ENCODE peak calls at places on chromosomes 7 and 10, in five cellular contexts. W, L, X, R and Q are unnamed samples.

GRCh38 chr7:66505531-66506451 is 122.9 kb upstream of the KCTD7 start:
- DNase-seq in X (no peak), R (no peak), L (no peak), W (no peak), Q (no peak)

GRCh38 chr7:47285860-47286491 is 295.9 kb downstream of the TNS3 start:
- DNase-seq in W (no peak), X (no peak), L (no peak), R (no peak), Q (no peak)

GRCh38 chr7:16357921-16358320 is 63.4 kb downstream of the CRPPA start:
- DNase-seq in W (no peak), R (no peak), X (no peak), L (no peak), Q (no peak)

GRCh38 chr10:48821692-48822091 is 117.9 kb downstream of the LRRC18 start:
- DNase-seq in W (no peak), X (no peak), L (no peak), R (peak; percentile 54), Q (no peak)

GRCh38 chr7:128832880-128833147 is 2.6 kb downstream of the FLNC start:
- DNase-seq in W (no peak), R (no peak), L (no peak), X (no peak), Q (no peak)

GRCh38 chr10:113980408-113981087 is 63.1 kb upstream of the ADRB1 start:
- DNase-seq in W (no peak), X (no peak), L (no peak), R (no peak), Q (no peak)

GRCh38 chr10:127922675-127923366 is 15.9 kb downstream of the PTPRE start:
- DNase-seq in R (peak; percentile 72), X (peak; percentile 80), L (no peak), W (no peak), Q (peak; percentile 35)

GRCh38 chr7:94510582-94511456 is 1.2 kb downstream of the CASD1 start:
- DNase-seq in W (no peak), X (no peak), L (no peak), R (no peak), Q (no peak)

GRCh38 chr10:92756233-92757065 is 66.7 kb downstream of the HHEX start:
- DNase-seq in X (no peak), R (no peak), W (no peak), L (peak; percentile 84), Q (no peak)

GRCh38 chr7:35025391-35025870 is 11.9 kb downstream of the DPY19L1 start:
- DNase-seq in X (no peak), W (no peak), R (no peak), L (no peak), Q (no peak)

GRCh38 chr10:797179-797578 is 107.7 kb upstream of the DIP2C start:
- DNase-seq in W (no peak), R (no peak), L (no peak), X (no peak), Q (no peak)

GRCh38 chr7:152956006-152956405 is 196.5 kb downstream of the ACTR3B start:
- DNase-seq in R (no peak), W (no peak), L (no peak), X (no peak), Q (no peak)
- TF ChIP-seq CTCF in R (no peak), W (no peak), L (no peak), X (no peak), Q (no peak)

DNA sequence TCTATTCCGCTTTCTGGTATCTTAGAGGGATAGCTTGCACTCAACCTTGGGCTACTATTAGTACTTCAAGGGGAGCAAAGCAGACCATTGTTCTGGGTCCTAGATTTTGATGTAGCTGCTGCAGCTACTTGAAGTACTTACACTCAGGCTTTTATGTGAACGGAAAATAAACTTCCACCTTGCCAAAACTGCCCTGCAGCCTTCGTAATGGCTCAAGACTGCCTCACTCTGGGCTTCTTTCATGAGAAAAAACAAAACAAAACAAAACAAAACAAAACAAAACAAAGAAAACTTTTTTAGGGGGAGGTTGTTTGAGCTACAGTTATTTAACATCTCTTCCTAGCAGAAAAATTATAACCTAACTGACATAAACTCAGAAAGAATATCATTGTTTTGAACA is 19.4 kb upstream of the EPHB6 start:
- DNase-seq in L (no peak), X (no peak), W (no peak), R (no peak), Q (no peak)
- TF ChIP-seq CTCF in L (no peak), X (no peak), W (no peak), R (no peak), Q (no peak)

GRCh38 chr10:58335306-58336005 is 650 bp downstream of the UBE2D1 start:
- DNase-seq in R (peak; percentile 76), L (peak; percentile 58), W (no peak), X (peak; percentile 52), Q (no peak)

GRCh38 chr10:58336242-58336641 is 1.4 kb downstream of the UBE2D1 start:
- DNase-seq in L (no peak), R (no peak), W (no peak), X (no peak), Q (no peak)

GRCh38 chr10:58330397-58330796 is 4.4 kb upstream of the UBE2D1 start:
- DNase-seq in W (no peak), X (no peak), R (no peak), L (no peak), Q (no peak)

DNA sequence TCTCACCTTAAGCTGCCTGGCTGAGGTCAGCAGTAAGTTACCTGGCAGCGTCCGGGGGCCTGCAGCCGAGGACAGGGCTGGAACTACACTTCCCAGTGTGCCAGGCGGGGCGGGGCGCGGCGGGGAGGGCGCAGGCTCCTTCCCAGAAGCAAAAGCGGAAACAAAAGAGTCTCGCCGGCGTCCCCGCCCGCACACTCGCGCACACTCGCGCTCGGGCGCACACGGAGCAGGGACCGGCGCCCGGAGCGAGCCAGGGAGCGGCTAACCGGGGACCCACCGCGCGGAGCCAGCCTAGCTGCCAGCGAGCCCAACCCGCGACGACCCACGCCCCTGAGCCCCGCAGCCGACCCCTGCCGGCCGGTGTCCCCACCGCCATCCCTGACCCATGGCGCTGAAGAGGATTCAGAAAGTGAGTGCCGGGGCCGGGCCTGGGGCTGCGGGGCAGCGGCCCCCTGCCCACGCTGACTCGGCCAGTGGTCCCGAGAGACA is at the start of gene UBE2D1:
- DNase-seq in R (peak; percentile 60), L (peak; percentile 88), W (no peak), X (peak; percentile 94), Q (peak; percentile 91)
- TF ChIP-seq CTCF in R (no peak), L (no peak), W (no peak), X (peak; percentile 55), Q (no peak)

DNA sequence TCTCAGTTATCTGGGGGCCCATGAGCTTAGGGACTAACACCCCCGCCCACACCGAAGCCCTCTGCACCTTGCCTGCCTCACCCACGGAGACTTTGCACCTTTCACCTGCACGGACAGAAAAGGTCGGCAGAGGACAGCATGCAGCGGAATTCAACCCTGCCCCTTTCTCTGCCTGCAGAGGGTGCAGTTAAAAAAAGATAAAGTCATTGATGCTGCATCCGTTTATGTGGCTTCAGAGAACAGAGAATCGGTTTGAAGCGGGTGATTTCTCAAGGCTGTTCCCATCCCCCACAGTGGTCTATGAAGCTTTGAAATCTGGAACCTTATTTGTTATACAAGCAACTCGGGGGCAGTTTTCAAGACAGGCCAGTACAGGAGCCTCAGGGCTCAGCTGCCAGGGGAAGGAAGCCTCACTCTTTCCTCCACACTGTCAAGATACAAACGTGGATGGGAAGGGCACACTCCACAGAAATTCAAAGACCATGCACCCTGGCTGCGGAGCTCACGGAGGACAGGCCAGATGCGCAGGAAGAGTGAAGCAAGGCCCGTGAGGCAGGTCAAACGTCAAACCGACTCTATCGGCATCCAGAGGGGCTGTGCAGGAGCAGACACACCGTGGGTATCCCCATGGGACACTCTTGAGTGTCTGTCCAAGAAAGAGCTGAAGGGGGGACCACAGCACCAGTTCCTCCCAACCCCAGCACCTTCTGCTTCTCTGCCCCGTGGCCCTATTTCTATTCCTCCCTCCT is 66.3 kb downstream of the INSIG1 start:
- DNase-seq in L (no peak), X (no peak), R (no peak), W (no peak), Q (no peak)
- TF ChIP-seq CTCF in L (peak; percentile 38), X (no peak), R (no peak), W (no peak), Q (no peak)

DNA sequence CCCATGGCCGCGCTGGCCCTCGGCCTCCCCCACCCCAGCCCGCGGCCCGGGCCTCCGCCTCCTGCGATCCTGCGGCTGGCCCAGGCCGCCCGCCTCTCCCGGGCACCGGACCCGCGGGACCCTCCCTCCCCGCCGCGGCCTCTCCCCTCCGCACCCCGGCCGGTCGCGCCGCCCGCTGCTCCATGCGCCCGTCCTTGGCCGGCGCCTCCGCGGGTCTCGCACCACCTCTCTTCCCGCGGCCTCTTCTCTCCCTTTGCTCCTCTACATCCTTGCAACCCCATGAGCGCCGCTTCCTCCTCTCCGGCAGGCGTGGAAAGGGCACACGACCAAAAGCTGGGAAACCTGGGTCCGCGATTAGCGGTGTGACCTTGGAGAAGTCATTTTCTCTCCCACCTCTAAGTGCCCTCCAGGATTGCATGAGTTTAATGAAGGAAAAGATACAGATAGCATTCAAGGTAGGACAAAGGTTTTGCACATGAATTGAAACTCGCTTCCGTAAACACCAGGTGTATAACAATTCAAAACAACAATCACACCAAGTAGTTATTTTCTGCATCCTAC is 449 bp upstream of the SRPK2 start:
- DNase-seq in L (peak; percentile 52), X (peak; percentile 49), R (peak; percentile 47), W (no peak), Q (no peak)
- TF ChIP-seq CTCF in L (no peak), X (peak; percentile 16), R (peak; percentile 11), W (peak; percentile 5), Q (no peak)

DNA sequence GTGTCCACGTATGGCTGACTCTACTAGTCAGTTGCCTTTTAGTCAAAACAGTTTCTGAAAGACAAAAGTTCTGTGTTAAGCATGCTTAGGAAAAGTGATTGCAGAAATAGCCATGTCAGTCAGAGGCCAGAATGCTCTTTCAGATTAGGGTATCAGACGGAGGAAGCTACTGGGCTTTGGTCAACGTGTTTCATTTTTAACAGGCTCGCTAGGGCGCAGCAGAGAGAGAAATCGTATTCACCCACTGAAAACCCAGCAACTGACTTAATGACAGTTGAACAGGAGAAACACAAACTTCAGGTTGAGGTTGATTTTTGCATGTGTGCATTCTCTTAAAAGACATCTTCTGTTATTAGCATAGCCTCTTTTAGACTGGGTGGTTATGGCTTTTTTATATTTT is 322.6 kb upstream of the KIAA1217 start:
- DNase-seq in R (no peak), X (no peak), W (no peak), L (no peak), Q (no peak)
- TF ChIP-seq CTCF in R (no peak), X (peak; percentile 41), W (no peak), L (no peak), Q (no peak)

GRCh38 chr10:34858003-34858402 is 42.9 kb upstream of the PARD3 start:
- DNase-seq in W (no peak), L (no peak), X (no peak), R (no peak), Q (no peak)
- TF ChIP-seq CTCF in W (no peak), L (no peak), X (no peak), R (no peak), Q (no peak)

GRCh38 chr10:97037365-97038361 is 148.1 kb downstream of the SLIT1 start:
- DNase-seq in X (peak; percentile 66), R (peak; percentile 71), L (peak; percentile 56), W (peak; percentile 54), Q (peak; percentile 80)
- TF ChIP-seq CTCF in X (peak; percentile 89), R (peak; percentile 90), L (peak; percentile 84), W (peak; percentile 87), Q (peak; percentile 57)